ENCODE peak calls at places on chromosomes 1 and 21, in six cellular contexts. F, U, L, R, I and W are unnamed samples. For H3K4me1, the result is how much of the 10 kb centered on the place peaks cover.

GRCh38 chr1:183609313-183609712 is 19.1 kb upstream of the NCF2 start:
- DNase-seq in F (peak), U (no peak), L (no peak), R (peak), I (no peak), W (no peak)

GRCh38 chr1:228198977-228199590 is 8.8 kb upstream of the OBSCN start:
- DNase-seq in F (peak), U (no peak), L (no peak), R (no peak), I (no peak), W (no peak)

GRCh38 chr21:26883768-26884167 is 38.6 kb upstream of the ADAMTS1 start:
- DNase-seq in F (peak), U (no peak), L (no peak), R (no peak), I (no peak), W (peak)

GRCh38 chr1:246641394-246641793 is 75.1 kb downstream of the CNST start:
- DNase-seq in F (no peak), U (no peak), L (no peak), R (no peak), I (no peak), W (no peak)

GRCh38 chr1:55552636-55553035 is 337.5 kb upstream of the USP24 start:
- DNase-seq in F (no peak), U (no peak), L (no peak), R (no peak), I (no peak), W (no peak)

GRCh38 chr1:220966874-220967631 is 87.8 kb downstream of the HLX start:
- DNase-seq in F (peak), U (no peak), L (no peak), R (no peak), I (no peak), W (no peak)

GRCh38 chr1:169884616-169885015 is 9.1 kb downstream of the SCYL3 start:
- DNase-seq in F (peak), U (no peak), L (no peak), R (no peak), I (no peak), W (no peak)

GRCh38 chr1:206583461-206584264 is 28.6 kb downstream of the EIF2D start:
- DNase-seq in F (peak), U (no peak), L (peak), R (peak), I (peak), W (peak)

GRCh38 chr1:214709241-214709640 is 106.2 kb downstream of the CENPF start:
- DNase-seq in F (peak), U (no peak), L (no peak), R (no peak), I (no peak), W (no peak)

GRCh38 chr21:44954281-44954771 is 14.5 kb downstream of the SLX9 start:
- DNase-seq in F (no peak), U (peak), L (no peak), R (no peak), I (peak), W (no peak)

GRCh38 chr21:41663805-41664788 is 102.8 kb downstream of the RIPK4 start:
- DNase-seq in F (peak), U (peak), L (no peak), R (peak), I (no peak), W (no peak)

GRCh38 chr1:199123615-199124014 is 484.8 kb downstream of the PTPRC start:
- DNase-seq in F (peak), U (no peak), L (no peak), R (no peak), I (no peak), W (no peak)

GRCh38 chr1:26771643-26772321 is 16.0 kb upstream of the PIGV start:
- DNase-seq in F (peak), U (no peak), L (no peak), R (no peak), I (peak), W (no peak)

GRCh38 chr1:12112711-12113161 is 49.6 kb downstream of the TNFRSF8 start:
- DNase-seq in F (peak), U (peak), L (no peak), R (no peak), I (no peak), W (no peak)

GRCh38 chr1:151710187-151710586 is 6.4 kb downstream of the CELF3 start:
- DNase-seq in F (peak), U (no peak), L (no peak), R (peak), I (no peak), W (no peak)

GRCh38 chr21:39087238-39087975 is 95.8 kb downstream of the PSMG1 start:
- DNase-seq in F (no peak), U (no peak), L (no peak), R (no peak), I (no peak), W (no peak)

GRCh38 chr1:16067933-16068332 is 5.5 kb downstream of the FAM131C start:
- DNase-seq in F (no peak), U (no peak), L (no peak), R (peak), I (no peak), W (no peak)

GRCh38 chr1:53552981-53553733 is 94.0 kb downstream of the DMRTB1 start:
- DNase-seq in F (peak), U (peak), L (no peak), R (no peak), I (peak), W (no peak)

GRCh38 chr1:179953974-179954493 is 576 bp upstream of the CEP350 start:
- DNase-seq in F (peak), U (no peak), L (peak), R (no peak), I (no peak), W (peak)

GRCh38 chr1:44819594-44820327 is 11.4 kb downstream of the BTBD19 start:
- DNase-seq in F (peak), U (peak), L (peak), R (peak), I (peak), W (peak)

GRCh38 chr1:240663160-240663879 is 51.4 kb upstream of the GREM2 start:
- DNase-seq in F (peak), U (no peak), L (no peak), R (no peak), I (no peak), W (no peak)

GRCh38 chr1:187685338-187685737 is 856.6 kb downstream of the PLA2G4A start:
- DNase-seq in F (peak), U (no peak), L (no peak), R (no peak), I (no peak), W (no peak)

GRCh38 chr1:168392958-168393357 is 112.3 kb downstream of the TBX19 start:
- DNase-seq in F (no peak), U (no peak), L (no peak), R (peak), I (peak), W (peak)

GRCh38 chr1:62439652-62440371 is 3.0 kb downstream of the USP1 start:
- DNase-seq in F (peak), U (no peak), L (no peak), R (no peak), I (no peak), W (no peak)

GRCh38 chr1:117059334-117059677 is 820 bp upstream of the TTF2 start:
- DNase-seq in F (no peak), U (peak), L (peak), R (peak), I (peak), W (peak)

GRCh38 chr1:72281144-72281543 is 1.2 kb downstream of the NEGR1 start:
- DNase-seq in F (peak), U (no peak), L (no peak), R (no peak), I (no peak), W (no peak)

GRCh38 chr1:236502972-236503639 is 20.7 kb upstream of the LGALS8 start:
- DNase-seq in F (peak), U (peak), L (no peak), R (peak), I (no peak), W (peak)

GRCh38 chr1:212463565-212464270 is 31.0 kb downstream of the NENF start:
- DNase-seq in F (no peak), U (no peak), L (no peak), R (no peak), I (no peak), W (no peak)

GRCh38 chr1:205044745-205045144 is 1.7 kb downstream of the CNTN2 start:
- DNase-seq in F (no peak), U (no peak), L (no peak), R (no peak), I (no peak), W (no peak)

GRCh38 chr1:92994105-92994712 is 32.9 kb upstream of the DIPK1A start:
- DNase-seq in F (peak), U (no peak), L (peak), R (peak), I (no peak), W (peak)

GRCh38 chr1:83033682-83034081 is 965.2 kb downstream of the TTLL7 start:
- DNase-seq in F (no peak), U (no peak), L (no peak), R (no peak), I (no peak), W (no peak)

GRCh38 chr1:42824481-42825057 is 7.4 kb upstream of the SVBP start:
- DNase-seq in F (no peak), U (no peak), L (no peak), R (no peak), I (no peak), W (no peak)

GRCh38 chr1:87329051-87329755 is 523 bp downstream of the LMO4 start:
- DNase-seq in F (peak), U (peak), L (peak), R (peak), I (peak), W (peak)

GRCh38 chr1:244165701-244166100 is 114.6 kb downstream of the ZBTB18 start:
- DNase-seq in F (peak), U (no peak), L (no peak), R (no peak), I (no peak), W (no peak)

GRCh38 chr1:173112129-173112528 is 61.4 kb upstream of the TNFSF18 start:
- DNase-seq in F (peak), U (no peak), L (no peak), R (no peak), I (no peak), W (no peak)

GRCh38 chr1:175373786-175374623 is 181.4 kb upstream of the KIAA0040 start:
- DNase-seq in F (no peak), U (no peak), L (no peak), R (peak), I (peak), W (no peak)

GRCh38 chr1:54577612-54578011 is 29.6 kb downstream of the ACOT11 start:
- DNase-seq in F (peak), U (peak), L (no peak), R (peak), I (peak), W (peak)

GRCh38 chr1:85465099-85465790 is at the start of gene DDAH1:
- DNase-seq in F (peak), U (peak), L (no peak), R (peak), I (peak), W (peak)

GRCh38 chr1:85467929-85468540 is 3.1 kb upstream of the DDAH1 start:
- DNase-seq in F (no peak), U (no peak), L (no peak), R (no peak), I (no peak), W (no peak)

GRCh38 chr1:85465791-85466134 is 804 bp upstream of the DDAH1 start:
- DNase-seq in F (peak), U (no peak), L (no peak), R (no peak), I (no peak), W (no peak)

GRCh38 chr1:85464497-85465098 is 361 bp downstream of the DDAH1 start:
- DNase-seq in F (peak), U (peak), L (no peak), R (peak), I (peak), W (peak)

GRCh38 chr1:85467036-85467435 is 2.1 kb upstream of the DDAH1 start:
- DNase-seq in F (no peak), U (no peak), L (no peak), R (no peak), I (no peak), W (no peak)
- H3K4me1 ChIP-seq in F (under half), U (under half), L (under half), R (under half), I (under half), W (under half)

GRCh38 chr1:160205974-160206369 is 788 bp downstream of the PEA15 start:
- DNase-seq in F (peak), U (peak), L (peak), R (peak), I (peak), W (peak)
- H3K4me1 ChIP-seq in F (under half), U (under half), L (under half), R (half or more), I (under half), W (half or more)

DNA sequence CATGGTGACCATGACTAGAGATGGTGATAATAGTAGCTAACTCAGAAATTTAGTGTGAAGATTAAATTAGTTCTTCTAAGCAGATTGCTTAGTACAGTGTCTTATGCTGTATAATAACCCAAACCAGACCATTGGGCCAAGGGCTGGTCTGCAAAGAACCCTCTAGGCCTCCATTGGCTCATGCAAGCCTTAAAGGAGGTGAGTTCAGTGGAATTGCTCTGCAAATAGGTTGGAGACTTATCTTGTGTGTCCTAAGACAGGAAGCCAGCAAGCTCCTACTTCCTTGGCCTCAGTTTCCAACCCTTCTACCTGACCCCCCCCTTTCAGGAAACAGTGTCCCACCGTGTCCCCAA is 1.8 kb upstream of the MEF2D start:
- DNase-seq in F (no peak), U (no peak), L (no peak), R (no peak), I (no peak), W (no peak)
- H3K4me1 ChIP-seq in F (under half), U (under half), L (half or more), R (half or more), I (under half), W (half or more)

GRCh38 chr1:111164151-111164550 is 24.1 kb downstream of the CEPT1 start:
- DNase-seq in F (no peak), U (no peak), L (no peak), R (no peak), I (no peak), W (no peak)

GRCh38 chr1:111163363-111163762 is 23.3 kb downstream of the CEPT1 start:
- DNase-seq in F (no peak), U (no peak), L (no peak), R (no peak), I (no peak), W (no peak)

GRCh38 chr1:111157425-111157824 is 17.4 kb downstream of the CEPT1 start:
- DNase-seq in F (no peak), U (no peak), L (no peak), R (no peak), I (no peak), W (no peak)

DNA sequence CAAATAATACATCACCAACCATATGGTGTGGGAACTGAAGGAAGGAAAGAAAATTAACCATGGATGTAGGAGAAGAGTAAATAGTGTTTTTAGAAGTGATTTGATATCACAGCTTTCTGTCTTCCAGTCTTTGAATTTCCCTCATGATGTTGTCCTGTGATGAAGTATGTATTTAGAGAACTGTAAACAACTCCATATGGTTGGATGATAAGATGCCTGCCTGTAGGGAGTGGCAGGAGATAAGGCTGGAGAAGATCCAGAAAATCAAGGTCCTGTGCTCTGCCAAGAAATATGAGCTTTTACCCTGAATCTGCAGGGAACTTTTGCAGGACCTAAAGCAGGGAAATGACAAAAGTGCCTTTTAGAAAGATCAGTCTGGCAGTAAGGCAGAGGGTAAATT is 21.8 kb downstream of the CEPT1 start:
- DNase-seq in F (peak), U (no peak), L (no peak), R (no peak), I (no peak), W (no peak)
- H3K4me1 ChIP-seq in F (under half), U (under half), L (under half), R (under half), I (under half), W (under half)

GRCh38 chr21:28196981-28197380 is 795.7 kb downstream of the LTN1 start:
- DNase-seq in F (no peak), U (no peak), L (no peak), R (no peak), I (no peak), W (no peak)

DNA sequence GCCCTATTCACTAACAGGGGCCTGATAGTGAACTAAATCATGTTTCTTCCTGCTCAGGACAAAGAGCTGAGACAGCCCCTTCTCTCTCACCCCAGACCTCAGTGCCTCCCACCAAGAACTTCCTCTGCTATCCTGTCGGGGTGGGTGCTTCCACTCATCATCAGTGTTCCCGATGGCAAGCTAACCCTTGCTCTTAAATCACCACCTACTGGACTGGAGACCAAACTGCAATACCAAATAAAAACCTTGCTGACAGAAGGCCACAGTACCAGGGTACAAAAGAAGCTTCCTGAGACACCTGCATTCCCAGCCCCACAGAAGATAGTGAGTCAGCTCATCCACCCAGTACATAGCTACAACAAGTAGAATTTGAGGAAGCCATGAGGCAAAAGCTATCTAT is 799.5 kb downstream of the LTN1 start:
- DNase-seq in F (no peak), U (no peak), L (no peak), R (no peak), I (no peak), W (no peak)
- H3K4me1 ChIP-seq in F (under half), U (under half), L (under half), R (under half), I (under half), W (under half)

DNA sequence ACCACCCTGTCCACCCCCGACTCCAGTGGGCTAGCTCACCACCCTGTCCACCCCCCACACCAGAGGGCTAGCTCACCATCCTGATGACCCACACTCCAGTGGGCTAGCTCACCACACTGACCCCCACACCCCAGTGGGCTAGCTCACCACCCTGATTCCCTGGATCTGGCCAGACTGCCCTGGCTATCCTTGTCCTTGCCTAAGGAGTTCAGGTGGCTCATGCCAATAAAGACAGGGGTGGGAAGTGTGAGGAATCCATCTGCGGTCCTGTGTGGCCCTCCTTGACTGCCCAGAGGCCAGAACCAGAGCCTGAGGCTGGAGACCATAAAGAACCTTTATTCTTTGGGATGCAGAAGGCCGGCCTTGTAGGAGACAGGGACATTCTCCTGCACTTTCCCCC is 3.6 kb downstream of the PADI1 start:
- DNase-seq in F (no peak), U (no peak), L (no peak), R (no peak), I (no peak), W (no peak)
- H3K4me1 ChIP-seq in F (under half), U (under half), L (under half), R (under half), I (under half), W (under half)

GRCh38 chr1:114453361-114453784 is 57.6 kb downstream of the TRIM33 start:
- DNase-seq in F (no peak), U (no peak), L (no peak), R (no peak), I (no peak), W (no peak)
- H3K4me1 ChIP-seq in F (under half), U (under half), L (under half), R (under half), I (under half), W (under half)

GRCh38 chr1:8899046-8899445 is 20.6 kb upstream of the ENO1 start:
- DNase-seq in F (no peak), U (no peak), L (no peak), R (no peak), I (no peak), W (no peak)
- H3K4me1 ChIP-seq in F (under half), U (under half), L (under half), R (under half), I (under half), W (under half)

DNA sequence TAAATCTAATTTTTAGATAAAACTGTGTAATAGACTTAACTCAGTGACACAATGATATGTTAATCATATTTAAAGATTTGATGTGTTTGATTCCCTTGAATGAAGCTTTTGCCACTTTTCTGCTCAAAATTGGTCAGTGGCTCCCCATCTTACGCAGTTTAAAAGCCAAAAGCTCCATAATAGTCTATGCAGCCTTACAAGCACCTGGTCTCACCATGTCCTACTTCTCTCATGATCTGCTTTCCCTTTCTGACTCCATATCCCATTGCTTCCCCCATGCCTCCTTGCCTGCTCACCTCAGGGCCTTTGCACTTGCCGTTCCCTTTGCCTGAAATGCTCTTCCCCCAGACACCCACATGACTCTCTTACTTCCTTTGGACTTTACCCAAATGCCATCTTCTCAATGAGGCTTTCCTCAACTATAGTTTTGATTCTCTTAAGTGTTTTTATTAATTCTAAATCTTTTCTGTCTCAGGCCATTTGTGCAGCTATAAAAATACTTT is 1.9 kb downstream of the ZBTB8A start:
- DNase-seq in F (no peak), U (no peak), L (no peak), R (no peak), I (no peak), W (no peak)
- H3K4me1 ChIP-seq in F (under half), U (under half), L (under half), R (under half), I (under half), W (under half)

DNA sequence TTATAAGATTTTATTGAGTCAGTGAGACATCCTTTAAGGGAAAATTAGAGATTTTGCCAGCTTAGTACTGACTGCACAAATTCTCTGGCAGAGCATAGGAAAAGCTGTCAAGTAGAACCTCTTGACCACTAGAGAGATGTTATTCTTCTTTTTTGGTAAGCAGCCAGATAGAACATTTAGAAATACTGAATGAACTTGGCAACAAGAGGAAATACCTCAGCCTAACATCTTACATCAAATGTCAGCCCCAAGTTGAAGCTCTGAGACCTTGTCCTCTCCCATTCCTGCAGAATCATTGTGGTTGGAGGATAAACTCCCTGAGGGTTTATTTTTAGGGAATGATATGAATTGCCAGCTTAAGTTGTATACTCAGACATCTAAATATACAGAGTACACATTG is 53.4 kb downstream of the MIGA1 start:
- DNase-seq in F (peak), U (no peak), L (no peak), R (no peak), I (no peak), W (no peak)
- H3K4me1 ChIP-seq in F (under half), U (under half), L (under half), R (under half), I (under half), W (half or more)